ENCODE peak calls at places on chromosomes 7 and 10, in four cellular contexts. S, B, T and U are unnamed samples.

GRCh38 chr10:76411719-76412435 is 980.5 kb downstream of the LRMDA start:
- DNase-seq in S (no peak), B (no peak), T (no peak), U (no peak)

GRCh38 chr10:73899401-73899780 is 11.5 kb upstream of the PLAU start:
- DNase-seq in S (no peak), B (no peak), T (no peak), U (peak; percentile 97)

GRCh38 chr7:99499356-99499712 is 747 bp downstream of the ZNF394 start:
- DNase-seq in S (no peak), B (no peak), T (no peak), U (no peak)

GRCh38 chr7:95045236-95045923 is 138.0 kb downstream of the PPP1R9A start:
- DNase-seq in S (no peak), B (peak; percentile 29), T (no peak), U (no peak)

GRCh38 chr10:76874896-76875295 is 762.7 kb downstream of the KCNMA1 start:
- DNase-seq in S (no peak), B (no peak), T (no peak), U (no peak)

GRCh38 chr7:73865738-73866445 is 4.9 kb downstream of the TMEM270 start:
- DNase-seq in S (no peak), B (no peak), T (no peak), U (peak; percentile 63)

GRCh38 chr10:91006001-91006751 is 85.3 kb upstream of the ANKRD1 start:
- DNase-seq in S (peak; percentile 45), B (no peak), T (peak; percentile 80), U (peak; percentile 79)

GRCh38 chr7:124263232-124263827 is 230.5 kb upstream of the TMEM229A start:
- DNase-seq in S (no peak), B (no peak), T (peak; percentile 31), U (peak; percentile 54)

GRCh38 chr7:7913506-7913905 is 55.1 kb upstream of the GLCCI1 start:
- DNase-seq in S (no peak), B (no peak), T (no peak), U (peak; percentile 10)

GRCh38 chr7:80017101-80017500 is 117.5 kb upstream of the GNAI1 start:
- DNase-seq in S (no peak), B (no peak), T (no peak), U (peak; percentile 8)

GRCh38 chr10:102150970-102151773 is 1.0 kb upstream of the NOLC1 start:
- DNase-seq in S (no peak), B (no peak), T (no peak), U (peak; percentile 79)

GRCh38 chr7:55775051-55775420 is 87.5 kb downstream of the SEPTIN14 start:
- DNase-seq in S (no peak), B (no peak), T (no peak), U (no peak)

GRCh38 chr10:12640026-12640425 is 290.7 kb downstream of the CAMK1D start:
- DNase-seq in S (no peak), B (no peak), T (no peak), U (no peak)

GRCh38 chr10:70592186-70592735 is 10.3 kb downstream of the PRF1 start:
- DNase-seq in S (no peak), B (no peak), T (no peak), U (no peak)

GRCh38 chr10:97001183-97001991 is 169.3 kb downstream of the LCOR start:
- DNase-seq in S (no peak), B (no peak), T (no peak), U (no peak)

GRCh38 chr7:70614237-70614984 is 517.5 kb upstream of the GALNT17 start:
- DNase-seq in S (no peak), B (no peak), T (no peak), U (peak; percentile 30)

GRCh38 chr7:23633417-23633816 is 36.2 kb downstream of the CCDC126 start:
- DNase-seq in S (no peak), B (no peak), T (no peak), U (no peak)

GRCh38 chr7:5363729-5364128 is 59.9 kb downstream of the TNRC18 start:
- DNase-seq in S (no peak), B (no peak), T (no peak), U (no peak)

GRCh38 chr10:81386817-81387216 is 488.2 kb upstream of the NRG3 start:
- DNase-seq in S (no peak), B (no peak), T (no peak), U (no peak)

GRCh38 chr7:102203218-102203617 is 83.5 kb upstream of the SH2B2 start:
- DNase-seq in S (no peak), B (no peak), T (no peak), U (no peak)

GRCh38 chr7:102201576-102201975 is 85.1 kb upstream of the SH2B2 start:
- DNase-seq in S (no peak), B (no peak), T (no peak), U (no peak)

GRCh38 chr7:102202556-102202955 is 84.1 kb upstream of the SH2B2 start:
- DNase-seq in S (no peak), B (no peak), T (no peak), U (no peak)

GRCh38 chr7:102205915-102206314 is 80.8 kb upstream of the SH2B2 start:
- DNase-seq in S (no peak), B (no peak), T (no peak), U (no peak)

DNA sequence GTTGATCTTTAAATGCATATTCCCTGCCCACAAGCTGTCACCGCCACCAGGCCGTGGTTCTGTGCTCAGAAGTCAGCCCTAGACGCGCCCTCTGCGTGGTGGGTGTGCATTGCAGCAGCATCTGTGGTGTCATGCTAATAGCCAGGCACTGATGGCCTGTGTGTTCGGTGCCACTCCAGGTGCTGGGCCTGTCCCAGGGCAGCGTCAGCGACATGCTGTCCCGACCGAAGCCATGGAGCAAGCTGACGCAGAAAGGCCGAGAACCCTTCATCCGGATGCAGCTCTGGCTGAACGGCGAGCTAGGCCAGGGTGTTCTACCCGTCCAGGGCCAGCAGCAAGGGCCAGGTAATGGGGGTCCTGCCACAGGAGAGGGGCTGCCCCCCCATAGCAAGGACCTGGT is 82.5 kb upstream of the SH2B2 start:
- DNase-seq in S (no peak), B (no peak), T (no peak), U (no peak)
- H3K4me3 ChIP-seq in S (no peak overlapping the region), B (no peak overlapping the region), T (no peak overlapping the region), U (no peak overlapping the region)

GRCh38 chr7:27143022-27143949 is at the start of gene HOXA5:
- DNase-seq in S (no peak), B (peak; percentile 78), T (no peak), U (peak; percentile 100)
- TF ChIP-seq CHD1 in S (no peak), B (no peak), T (no peak), U (no peak)

GRCh38 chr10:68121020-68121743 is 11.9 kb downstream of the MYPN start:
- DNase-seq in S (no peak), B (no peak), T (no peak), U (no peak)
- H3K4me3 ChIP-seq in S (no peak overlapping the region), B (no peak overlapping the region), T (no peak overlapping the region), U (no peak overlapping the region)

GRCh38 chr7:50356945-50357268 is 52.4 kb downstream of the IKZF1 start:
- DNase-seq in S (no peak), B (no peak), T (no peak), U (no peak)

GRCh38 chr7:50355817-50356178 is 51.3 kb downstream of the IKZF1 start:
- DNase-seq in S (peak; percentile 81), B (no peak), T (no peak), U (no peak)

GRCh38 chr7:50357346-50357745 is 52.8 kb downstream of the IKZF1 start:
- DNase-seq in S (no peak), B (no peak), T (no peak), U (no peak)

GRCh38 chr7:50358306-50358705 is 53.8 kb downstream of the IKZF1 start:
- DNase-seq in S (no peak), B (no peak), T (no peak), U (no peak)

DNA sequence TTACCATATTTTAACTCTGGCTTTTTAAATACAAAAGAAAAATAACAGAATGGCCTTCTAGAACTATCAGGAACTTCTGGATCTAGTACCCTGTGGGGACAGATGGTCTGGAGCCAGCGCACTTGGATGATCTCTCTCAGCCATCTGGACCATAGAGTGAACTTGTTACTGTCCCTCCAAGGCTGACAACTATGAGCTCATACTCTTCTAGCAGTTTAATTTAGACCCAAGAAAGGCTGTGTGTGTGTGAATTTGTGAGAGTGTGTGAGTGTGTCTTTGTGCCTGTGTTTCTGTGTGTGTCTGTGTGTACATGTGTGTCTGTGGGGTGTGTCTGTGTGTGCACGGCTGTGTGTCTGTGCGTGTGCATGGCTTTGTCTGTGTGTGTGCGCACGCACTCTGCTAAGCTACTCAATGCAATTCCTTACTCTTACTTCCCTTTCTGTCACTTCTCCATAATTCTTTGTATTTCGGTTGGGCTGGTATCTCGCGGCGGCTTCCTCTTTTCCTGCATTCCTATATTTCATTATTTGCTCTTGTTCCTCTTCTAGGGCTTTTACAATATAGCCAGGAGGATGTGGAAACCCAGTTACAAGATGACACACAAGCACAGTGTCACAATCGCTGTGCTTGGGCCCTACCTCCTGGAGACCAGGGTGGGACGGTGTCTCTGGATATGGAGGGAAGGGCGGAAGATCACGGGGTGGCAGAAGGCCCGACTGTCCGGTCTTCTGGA is 51.9 kb downstream of the IKZF1 start:
- DNase-seq in S (peak; percentile 69), B (no peak), T (no peak), U (no peak)
- TF ChIP-seq CHD1 in S (no peak), B (no peak), T (no peak), U (no peak)

GRCh38 chr7:101927389-101928306 is 110.2 kb downstream of the CUX1 start:
- DNase-seq in S (no peak), B (no peak), T (no peak), U (no peak)
- H3K4me3 ChIP-seq in S (no peak overlapping the region), B (no peak overlapping the region), T (no peak overlapping the region), U (no peak overlapping the region)

DNA sequence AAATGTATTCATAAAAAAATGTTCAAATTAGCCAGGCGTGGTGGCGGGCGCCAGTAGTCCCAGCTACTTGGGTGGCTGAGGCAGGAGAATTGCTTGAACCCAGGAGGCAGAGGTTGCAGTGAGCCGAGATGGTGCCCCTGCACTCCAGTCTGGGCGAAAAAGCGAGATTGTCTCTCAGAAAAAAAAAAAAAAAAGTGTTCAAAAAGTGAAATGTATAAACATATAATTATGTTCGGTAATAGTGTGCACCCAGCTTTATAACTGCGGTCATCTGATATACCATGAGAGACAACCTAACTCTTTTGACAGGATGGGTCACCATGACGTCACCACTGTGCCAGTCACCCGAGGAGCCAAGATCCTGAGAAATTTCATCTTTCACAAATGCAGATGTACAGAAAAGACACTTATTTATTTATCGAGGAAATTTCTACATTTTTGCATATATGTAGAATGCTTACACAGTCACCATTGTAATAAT is 594 bp upstream of the RP9 start:
- DNase-seq in S (no peak), B (no peak), T (no peak), U (peak; percentile 39)
- TF ChIP-seq CHD1 in S (no peak), B (no peak), T (no peak), U (no peak)

GRCh38 chr10:87729940-87730339 is 70.3 kb downstream of the PAPSS2 start:
- DNase-seq in S (no peak), B (no peak), T (no peak), U (no peak)
- H3K4me3 ChIP-seq in S (no peak overlapping the region), B (no peak overlapping the region), T (no peak overlapping the region), U (no peak overlapping the region)

GRCh38 chr7:47978790-47979144 is 648 bp downstream of the HUS1 start:
- DNase-seq in S (no peak), B (no peak), T (no peak), U (no peak)
- TF ChIP-seq CHD1 in S (no peak), B (no peak), T (no peak), U (no peak)